ENCODE peak calls at places on chromosomes 4 and X, in five cellular contexts. F is fibroblast of lung, G is foreskin fibroblast, B is GM12865, U is upper lobe of right lung. Z is an unnamed sample.
A peak's percentile ranks its signal among the peaks of the same experiment; 100 is the strongest.

GRCh38 chrX:55758033-55758432 is 40.5 kb downstream of the RRAGB start:
- DNase-seq in F (peak; percentile 59), G (peak; percentile 10), B (no peak), U (no peak), Z (no peak)

GRCh38 chr4:114087596-114088230 is 108.3 kb upstream of the ARSJ start:
- DNase-seq in F (peak; percentile 93), G (peak; percentile 85), B (no peak), U (no peak), Z (no peak)

GRCh38 chrX:85084770-85085393 is 81.2 kb downstream of the APOOL start:
- DNase-seq in F (peak; percentile 25), G (peak; percentile 50), B (peak; percentile 21), U (no peak), Z (peak; percentile 24)

GRCh38 chr4:183858011-183858615 is 47.0 kb upstream of the STOX2 start:
- DNase-seq in F (no peak), G (no peak), B (no peak), U (no peak), Z (no peak)

GRCh38 chr4:95124906-95125504 is 367.2 kb downstream of the BMPR1B start:
- DNase-seq in F (peak; percentile 65), G (peak; percentile 74), B (peak; percentile 10), U (no peak), Z (peak; percentile 8)

GRCh38 chrX:15877380-15877779 is 22.8 kb upstream of the AP1S2 start:
- DNase-seq in F (peak; percentile 76), G (peak; percentile 63), B (no peak), U (no peak), Z (no peak)

GRCh38 chr4:174278467-174278866 is 5.0 kb downstream of the FBXO8 start:
- DNase-seq in F (peak; percentile 27), G (no peak), B (no peak), U (no peak), Z (no peak)

GRCh38 chr4:66572949-66573348 is 902.7 kb upstream of the EPHA5 start:
- DNase-seq in F (peak; percentile 97), G (peak; percentile 2), B (no peak), U (no peak), Z (no peak)

GRCh38 chrX:10103023-10103422 is 53.8 kb upstream of the CLCN4 start:
- DNase-seq in F (peak; percentile 75), G (peak; percentile 93), B (no peak), U (no peak), Z (no peak)

GRCh38 chr4:7719354-7720174 is 220.1 kb downstream of the AFAP1 start:
- DNase-seq in F (peak; percentile 18), G (peak; percentile 63), B (peak; percentile 22), U (peak; percentile 79), Z (peak; percentile 80)

GRCh38 chr4:2340272-2341061 is 78.0 kb downstream of the ZFYVE28 start:
- DNase-seq in F (no peak), G (no peak), B (no peak), U (peak; percentile 49), Z (peak; percentile 9)

GRCh38 chr4:169045862-169046584 is 36.0 kb upstream of the CBR4 start:
- DNase-seq in F (no peak), G (peak; percentile 12), B (no peak), U (no peak), Z (no peak)

GRCh38 chr4:126778348-126778747 is 854.4 kb upstream of the INTU start:
- DNase-seq in F (peak; percentile 88), G (peak; percentile 84), B (no peak), U (no peak), Z (no peak)

GRCh38 chr4:21768349-21769310 is 179.9 kb downstream of the KCNIP4 start:
- DNase-seq in F (peak; percentile 50), G (peak; percentile 69), B (peak; percentile 43), U (no peak), Z (peak; percentile 18)

GRCh38 chr4:130187587-130187986 is 1091.6 kb downstream of the C4orf33 start:
- DNase-seq in F (no peak), G (no peak), B (no peak), U (no peak), Z (no peak)

GRCh38 chrX:56788717-56789122 is 59.7 kb downstream of the NBDY start:
- DNase-seq in F (no peak), G (no peak), B (no peak), U (no peak), Z (no peak)

GRCh38 chr4:38832206-38832605 is 24.4 kb downstream of the TLR6 start:
- DNase-seq in F (no peak), G (no peak), B (no peak), U (no peak), Z (no peak)

GRCh38 chr4:188976644-188977115 is 837.4 kb downstream of the TRIML1 start:
- DNase-seq in F (peak; percentile 76), G (peak; percentile 69), B (no peak), U (no peak), Z (no peak)

GRCh38 chrX:102712967-102713677 is 874 bp downstream of the GPRASP2 start:
- DNase-seq in F (peak; percentile 54), G (peak; percentile 71), B (no peak), U (peak; percentile 60), Z (no peak)

GRCh38 chr4:170675568-170676262 is 586.0 kb upstream of the AADAT start:
- DNase-seq in F (peak; percentile 46), G (peak; percentile 14), B (peak; percentile 57), U (no peak), Z (no peak)

GRCh38 chr4:41095973-41096372 is 118.4 kb downstream of the APBB2 start:
- DNase-seq in F (peak; percentile 91), G (peak; percentile 66), B (peak; percentile 62), U (no peak), Z (no peak)

GRCh38 chr4:176339936-176340761 is 20.4 kb downstream of the SPCS3 start:
- DNase-seq in F (peak; percentile 35), G (peak; percentile 51), B (no peak), U (no peak), Z (no peak)

GRCh38 chrX:9816094-9816700 is 30.0 kb downstream of the SHROOM2 start:
- DNase-seq in F (peak; percentile 46), G (no peak), B (no peak), U (no peak), Z (no peak)

GRCh38 chr4:5191831-5192230 is 140.6 kb downstream of the STK32B start:
- DNase-seq in F (no peak), G (no peak), B (no peak), U (no peak), Z (no peak)

GRCh38 chr4:181860157-181860556 is 383.0 kb upstream of the TENM3 start:
- DNase-seq in F (peak; percentile 90), G (peak; percentile 28), B (no peak), U (no peak), Z (no peak)

DNA sequence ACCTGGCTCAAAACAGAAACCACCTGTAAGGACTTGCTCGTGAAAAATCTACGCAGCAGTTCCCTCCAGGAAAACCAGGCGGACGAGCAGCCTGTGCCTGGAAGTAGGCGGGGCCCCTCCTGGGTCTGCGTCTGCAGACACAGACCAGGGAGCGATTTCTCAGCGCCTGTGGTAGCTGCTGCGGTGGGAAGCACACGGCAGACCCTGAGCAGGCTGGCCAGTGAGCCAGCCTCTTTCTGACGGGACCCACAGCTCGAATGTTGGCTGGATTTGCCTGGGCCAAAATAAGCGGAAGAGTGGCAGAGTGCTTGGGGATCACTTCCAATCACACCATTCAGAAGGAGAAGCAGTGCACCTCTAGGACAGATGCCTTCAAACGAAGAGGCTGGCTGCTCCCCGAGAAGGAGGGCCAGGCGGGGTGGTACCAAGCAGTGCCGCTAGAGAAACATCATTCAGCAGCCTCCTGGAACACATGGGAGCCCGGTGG is 86.0 kb downstream of the GATB start:
- DNase-seq in F (peak; percentile 69), G (peak; percentile 70), B (no peak), U (peak; percentile 78), Z (no peak)
- TF ChIP-seq CTCF in F (no peak), G (no peak), B (no peak), U (no peak), Z (no peak)

GRCh38 chr4:37422102-37422501 is 177.6 kb downstream of the NWD2 start:
- DNase-seq in F (no peak), G (no peak), B (no peak), U (no peak), Z (no peak)
- TF ChIP-seq CTCF in F (no peak), G (no peak), B (no peak), U (no peak), Z (no peak)

DNA sequence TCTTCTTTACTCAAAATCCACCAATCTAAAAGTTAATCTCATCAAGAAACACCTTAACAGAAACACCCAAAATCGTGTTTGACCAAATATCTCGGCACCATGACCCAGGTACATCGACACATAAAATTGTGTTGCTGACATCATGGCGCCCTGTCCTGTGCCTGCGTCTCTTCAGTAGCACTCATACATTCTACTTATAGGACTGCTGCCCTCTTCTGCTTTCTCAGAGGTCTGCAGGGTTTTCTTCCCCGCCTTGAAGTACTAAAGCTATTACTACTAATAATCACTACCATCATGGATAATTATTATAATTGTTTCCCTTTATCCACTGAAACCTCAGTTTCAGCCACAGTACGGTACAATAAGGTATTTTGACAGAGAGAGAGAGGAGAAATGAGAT is 1403.1 kb upstream of the TENM3 start:
- DNase-seq in F (no peak), G (no peak), B (peak; percentile 14), U (no peak), Z (no peak)
- TF ChIP-seq CTCF in F (no peak), G (no peak), B (peak; percentile 10), U (no peak), Z (no peak)

GRCh38 chr4:26420903-26421302 is 69.4 kb downstream of the CCKAR start:
- DNase-seq in F (peak; percentile 60), G (no peak), B (no peak), U (no peak), Z (no peak)

GRCh38 chr4:26425953-26426352 is 64.3 kb downstream of the CCKAR start:
- DNase-seq in F (no peak), G (no peak), B (no peak), U (no peak), Z (no peak)

GRCh38 chr4:26424143-26424542 is 66.1 kb downstream of the CCKAR start:
- DNase-seq in F (peak; percentile 44), G (no peak), B (no peak), U (no peak), Z (no peak)

GRCh38 chr4:26426892-26427291 is 63.4 kb downstream of the CCKAR start:
- DNase-seq in F (no peak), G (no peak), B (no peak), U (no peak), Z (no peak)

GRCh38 chr4:26424838-26425237 is 65.4 kb downstream of the CCKAR start:
- DNase-seq in F (no peak), G (no peak), B (no peak), U (no peak), Z (no peak)
- TF ChIP-seq CTCF in F (no peak), G (no peak), B (no peak), U (no peak), Z (no peak)

GRCh38 chrX:151505796-151506195 is 57.7 kb upstream of the PASD1 start:
- DNase-seq in F (no peak), G (no peak), B (peak; percentile 14), U (no peak), Z (peak; percentile 4)
- TF ChIP-seq CTCF in F (no peak), G (no peak), B (peak; percentile 38), U (peak; percentile 20), Z (peak; percentile 33)

GRCh38 chr4:52665592-52665991 is 6.5 kb upstream of the USP46 start:
- DNase-seq in F (peak; percentile 3), G (no peak), B (peak; percentile 63), U (no peak), Z (peak; percentile 57)

GRCh38 chr4:52670121-52670520 is 11.0 kb upstream of the USP46 start:
- DNase-seq in F (no peak), G (no peak), B (no peak), U (no peak), Z (no peak)

GRCh38 chr4:52670739-52671138 is 11.6 kb upstream of the USP46 start:
- DNase-seq in F (no peak), G (peak; percentile 11), B (no peak), U (no peak), Z (no peak)
- TF ChIP-seq CTCF in F (no peak), G (no peak), B (no peak), U (no peak), Z (no peak)